ENCODE peak calls at places on chromosomes 3 and 15, in seven cellular contexts. V, Q, K, Z, W, E and I are unnamed samples.

GRCh38 chr3:194277547-194278091 is 73.5 kb downstream of the CPN2 start:
- DNase-seq in V (no peak), K (peak), Q (peak), Z (peak), E (peak), W (no peak), I (peak)

GRCh38 chr3:122563717-122564025 is 429 bp downstream of the PARP9 start:
- DNase-seq in V (no peak), W (no peak), Z (no peak), Q (peak), E (peak), K (peak), I (no peak)

GRCh38 chr3:178140491-178140890 is 395.7 kb upstream of the KCNMB2 start:
- DNase-seq in Q (peak), W (no peak), E (no peak), Z (no peak), V (no peak), K (peak), I (peak)

GRCh38 chr3:135008326-135008725 is 213.3 kb downstream of the EPHB1 start:
- DNase-seq in V (no peak), Q (no peak), Z (no peak), K (no peak), W (no peak), E (no peak), I (no peak)

GRCh38 chr3:127694467-127695215 is 21.9 kb downstream of the ABTB1 start:
- DNase-seq in E (no peak), Q (peak), W (no peak), Z (peak), V (peak), K (peak), I (peak)

GRCh38 chr3:156620901-156621300 is 53.5 kb upstream of the TIPARP start:
- DNase-seq in V (no peak), Z (no peak), W (no peak), K (no peak), Q (no peak), E (no peak), I (no peak)

GRCh38 chr3:46662771-46663551 is 30.5 kb downstream of the ALS2CL start:
- DNase-seq in Z (peak), E (peak), W (peak), V (no peak), K (no peak), Q (no peak), I (no peak)

GRCh38 chr3:4850211-4850927 is 128.9 kb upstream of the BHLHE40 start:
- DNase-seq in Z (no peak), V (no peak), K (no peak), E (no peak), Q (no peak), W (no peak), I (no peak)

GRCh38 chr3:66722675-66723074 is 221.9 kb upstream of the LRIG1 start:
- DNase-seq in W (peak), Z (peak), V (no peak), Q (peak), K (peak), E (no peak), I (peak)

GRCh38 chr15:100968043-100968966 is 49.1 kb downstream of the LRRK1 start:
- DNase-seq in Z (no peak), K (no peak), V (no peak), W (no peak), E (no peak), Q (no peak), I (no peak)

GRCh38 chr3:71046791-71047190 is 536.7 kb downstream of the FOXP1 start:
- DNase-seq in K (no peak), Z (no peak), V (no peak), E (no peak), W (no peak), Q (no peak), I (no peak)

GRCh38 chr3:136149569-136150136 is 46.5 kb downstream of the MSL2 start:
- DNase-seq in W (no peak), E (no peak), Z (no peak), Q (peak), V (no peak), K (peak), I (peak)

GRCh38 chr3:2343031-2343682 is 244.5 kb downstream of the CNTN4 start:
- DNase-seq in E (no peak), V (no peak), W (no peak), K (no peak), Q (no peak), Z (no peak), I (no peak)

GRCh38 chr3:4748701-4749378 is 230.4 kb upstream of the BHLHE40 start:
- DNase-seq in E (no peak), Q (no peak), V (no peak), K (no peak), W (no peak), Z (no peak), I (no peak)

GRCh38 chr3:25441234-25441856 is 13.3 kb downstream of the RARB start:
- DNase-seq in K (no peak), V (peak), Q (no peak), E (no peak), Z (no peak), W (no peak), I (no peak)

GRCh38 chr15:26551473-26551872 is 221.4 kb downstream of the GABRB3 start:
- DNase-seq in Q (no peak), Z (no peak), V (no peak), W (no peak), E (no peak), K (no peak), I (no peak)

GRCh38 chr3:127538569-127538968 is 52.0 kb downstream of the TPRA1 start:
- DNase-seq in K (no peak), V (no peak), W (no peak), Q (no peak), Z (no peak), E (no peak), I (no peak)

GRCh38 chr3:66405701-66406091 is 95.1 kb downstream of the LRIG1 start:
- DNase-seq in Z (no peak), W (peak), K (peak), Q (no peak), E (peak), V (no peak), I (no peak)

GRCh38 chr3:173748140-173748539 is 350.6 kb downstream of the NLGN1 start:
- DNase-seq in K (peak), Q (peak), E (no peak), Z (no peak), V (no peak), W (no peak), I (peak)

GRCh38 chr3:107938128-107938527 is 152.7 kb downstream of the CD47 start:
- DNase-seq in Z (no peak), Q (peak), K (peak), E (peak), V (no peak), W (peak), I (peak)

GRCh38 chr3:58117561-58118305 is 93.0 kb downstream of the DNASE1L3 start:
- DNase-seq in E (no peak), V (no peak), W (no peak), K (peak), Z (peak), Q (peak), I (peak)

GRCh38 chr3:183327343-183327742 is 74.3 kb downstream of the B3GNT5 start:
- DNase-seq in E (no peak), Q (peak), W (no peak), K (no peak), V (no peak), Z (no peak), I (peak)

GRCh38 chr3:185283374-185283935 is 29.6 kb upstream of the EHHADH start:
- DNase-seq in W (no peak), V (no peak), K (peak), Z (no peak), Q (no peak), E (no peak), I (peak)

GRCh38 chr3:156630081-156630772 is 44.2 kb upstream of the TIPARP start:
- DNase-seq in W (no peak), Q (no peak), E (no peak), Z (no peak), V (no peak), K (no peak), I (no peak)

GRCh38 chr15:23690450-23690852 is 3.3 kb upstream of the NDN start:
- DNase-seq in V (no peak), K (no peak), W (no peak), Z (peak), E (peak), Q (no peak), I (no peak)